ENCODE peak calls at places on chromosomes 2 and 18, in ten cellular contexts. W is NCI-H1694; D is H9; Y is DMS153; P is Caco-2; R is CD8-positive, alpha-beta memory T cell; C is HT-29; B is NCI-H524; V is amygdala; T is putamen. S is an unnamed sample.

GRCh38 chr2:108240966-108241365 is 1.2 kb downstream of the SULT1C3 start:
- DNase-seq in W (no peak), B (no peak), R (no peak), Y (no peak), T (no peak), V (no peak), C (no peak), D (no peak), P (no peak), S (no peak)

GRCh38 chr2:218883491-218884490 is 3.1 kb downstream of the WNT10A start:
- DNase-seq in D (no peak), R (peak; percentile 62), V (no peak), W (no peak), B (no peak), T (no peak), C (peak; percentile 49), P (no peak), Y (no peak), S (no peak)

GRCh38 chr18:58223717-58224424 is 179.8 kb downstream of the NEDD4L start:
- DNase-seq in Y (peak; percentile 78), B (no peak), C (peak; percentile 64), D (no peak), V (no peak), T (no peak), P (peak; percentile 16), R (no peak), W (no peak), S (peak; percentile 42)

GRCh38 chr2:150997702-150998480 is 263.8 kb downstream of the RBM43 start:
- DNase-seq in Y (no peak), V (no peak), D (no peak), T (no peak), B (no peak), W (peak; percentile 28), R (no peak), C (no peak), P (no peak), S (no peak)

GRCh38 chr2:32423536-32423935 is 66.7 kb downstream of the BIRC6 start:
- DNase-seq in C (no peak), P (no peak), D (no peak), R (no peak), Y (no peak), T (no peak), B (no peak), V (no peak), W (no peak), S (no peak)

GRCh38 chr2:135095591-135095990 is 43.5 kb downstream of the RAB3GAP1 start:
- DNase-seq in D (no peak), Y (no peak), C (no peak), W (no peak), T (no peak), R (no peak), V (no peak), B (no peak), P (no peak), S (no peak)

GRCh38 chr2:110869472-110870446 is 137.4 kb downstream of the ACOXL start:
- DNase-seq in D (peak; percentile 58), T (no peak), W (no peak), Y (no peak), R (no peak), P (no peak), B (no peak), C (peak; percentile 5), V (no peak), S (no peak)

GRCh38 chr2:28358668-28359201 is 33.9 kb upstream of the FOSL2 start:
- DNase-seq in R (no peak), W (no peak), T (no peak), Y (no peak), C (no peak), P (no peak), D (no peak), B (no peak), V (no peak), S (no peak)

GRCh38 chr2:54940723-54941122 is 109.5 kb downstream of the RTN4 start:
- DNase-seq in T (no peak), V (no peak), B (no peak), D (no peak), C (no peak), W (no peak), P (no peak), R (no peak), Y (no peak), S (no peak)

GRCh38 chr2:51018145-51018544 is 13.8 kb downstream of the NRXN1 start:
- DNase-seq in Y (no peak), T (no peak), D (no peak), W (no peak), V (no peak), P (no peak), R (no peak), C (no peak), B (no peak), S (no peak)

GRCh38 chr2:8412586-8412985 is 269.3 kb upstream of the ID2 start:
- DNase-seq in P (peak; percentile 23), D (no peak), C (no peak), W (no peak), T (peak; percentile 60), B (no peak), Y (no peak), V (peak; percentile 48), R (no peak), S (peak; percentile 4)

GRCh38 chr2:237590272-237591020 is at the start of gene RAB17:
- DNase-seq in R (no peak), T (no peak), B (no peak), P (peak; percentile 87), D (peak; percentile 87), V (no peak), W (no peak), Y (peak; percentile 39), C (peak; percentile 90), S (no peak)

GRCh38 chr2:230299618-230300017 is 27.4 kb upstream of the SP140L start:
- DNase-seq in P (no peak), V (no peak), C (no peak), Y (no peak), B (no peak), T (no peak), D (no peak), R (no peak), W (no peak), S (no peak)